ENCODE peak calls at places on chromosomes 12 and 14, in eight cellular contexts. V, U, O, B, H, Z, I and W are unnamed samples.

GRCh38 chr12:94460594-94460959 is 910 bp upstream of the CEP83 start:
- DNase-seq in U (no peak), V (no peak), Z (no peak), O (no peak), I (no peak), H (no peak), B (no peak), W (no peak)

GRCh38 chr14:74049886-74050495 is 30.8 kb downstream of the BBOF1 start:
- DNase-seq in V (no peak), B (no peak), Z (no peak), I (no peak), H (no peak), O (no peak), U (no peak), W (no peak)

GRCh38 chr12:3170423-3171194 is 93.4 kb downstream of the TSPAN9 start:
- DNase-seq in O (peak; percentile 61), B (no peak), H (peak; percentile 57), I (no peak), V (no peak), Z (no peak), U (peak; percentile 91), W (peak; percentile 92)

GRCh38 chr12:76010732-76011458 is 20.7 kb downstream of the PHLDA1 start:
- DNase-seq in B (no peak), I (no peak), H (no peak), V (no peak), U (peak; percentile 96), Z (no peak), O (no peak), W (peak; percentile 95)

GRCh38 chr14:73759183-73759713 is 45.1 kb upstream of the PNMA1 start:
- DNase-seq in V (peak; percentile 89), I (peak; percentile 80), U (peak; percentile 72), Z (peak; percentile 87), O (no peak), H (peak; percentile 92), B (peak; percentile 72), W (peak; percentile 66)

GRCh38 chr14:94213021-94213420 is 38.9 kb downstream of the PPP4R4 start:
- DNase-seq in H (no peak), I (no peak), B (no peak), U (no peak), O (peak; percentile 41), V (no peak), Z (no peak), W (peak; percentile 79)

GRCh38 chr14:104544362-104544761 is 35.2 kb upstream of the C14orf180 start:
- DNase-seq in H (peak; percentile 8), V (peak; percentile 13), Z (peak; percentile 2), O (no peak), B (no peak), I (no peak), U (no peak), W (no peak)

GRCh38 chr12:81128930-81129554 is 51.2 kb downstream of the ACSS3 start:
- DNase-seq in B (no peak), O (no peak), I (peak; percentile 26), U (peak; percentile 70), V (no peak), H (no peak), Z (peak; percentile 16), W (peak; percentile 55)

GRCh38 chr12:108325549-108325948 is 13.6 kb downstream of the CMKLR1 start:
- DNase-seq in I (no peak), O (no peak), V (no peak), Z (no peak), B (no peak), U (no peak), H (no peak), W (no peak)

GRCh38 chr12:19234171-19234704 is 104.7 kb downstream of the PLEKHA5 start:
- DNase-seq in H (no peak), B (no peak), I (no peak), V (no peak), U (no peak), Z (no peak), O (no peak), W (peak; percentile 37)

GRCh38 chr14:32703246-32703645 is 235.4 kb upstream of the NPAS3 start:
- DNase-seq in I (no peak), B (no peak), O (no peak), Z (no peak), U (no peak), H (no peak), V (no peak), W (peak; percentile 15)

GRCh38 chr14:20823859-20824258 is 21.2 kb upstream of the RNASE1 start:
- DNase-seq in O (no peak), I (no peak), B (no peak), H (no peak), V (no peak), U (no peak), Z (no peak), W (no peak)

GRCh38 chr14:67765192-67765834 is 51.1 kb downstream of the ZFYVE26 start:
- DNase-seq in I (no peak), O (no peak), V (no peak), H (no peak), U (peak; percentile 57), B (no peak), Z (no peak), W (no peak)

GRCh38 chr14:60188115-60188514 is 22.9 kb upstream of the DHRS7 start:
- DNase-seq in I (no peak), O (no peak), Z (no peak), H (no peak), U (no peak), B (no peak), V (no peak), W (no peak)

GRCh38 chr12:90712671-90713070 is 242.3 kb downstream of the CCER1 start:
- DNase-seq in U (no peak), B (no peak), H (no peak), V (no peak), I (no peak), O (no peak), Z (no peak), W (peak; percentile 4)

GRCh38 chr14:88191605-88192004 is 131.5 kb downstream of the KCNK10 start:
- DNase-seq in V (no peak), B (no peak), O (no peak), Z (no peak), H (no peak), I (no peak), U (no peak), W (no peak)

GRCh38 chr14:90795744-90796143 is 20.5 kb downstream of the TTC7B start:
- DNase-seq in I (no peak), O (peak; percentile 47), V (no peak), U (peak; percentile 75), H (no peak), Z (no peak), B (no peak), W (peak; percentile 87)

GRCh38 chr12:69935651-69936100 is 110.6 kb downstream of the MYRFL start:
- DNase-seq in Z (no peak), I (no peak), V (no peak), O (no peak), H (no peak), U (peak; percentile 76), B (no peak), W (no peak)

GRCh38 chr12:116092776-116093175 is 184.7 kb downstream of the MED13L start:
- DNase-seq in V (no peak), H (no peak), U (no peak), Z (no peak), B (no peak), O (no peak), I (no peak), W (no peak)

GRCh38 chr12:57215668-57216013 is 953 bp upstream of the NXPH4 start:
- DNase-seq in U (no peak), Z (no peak), B (no peak), I (no peak), V (no peak), H (no peak), O (no peak), W (peak; percentile 45)

GRCh38 chr12:39902823-39903222 is 203.1 kb downstream of the SLC2A13 start:
- DNase-seq in H (no peak), I (no peak), U (no peak), O (no peak), V (no peak), Z (no peak), B (no peak), W (no peak)

GRCh38 chr14:22547309-22547947 is 41.6 kb downstream of the DAD1 start:
- DNase-seq in Z (peak; percentile 48), B (no peak), O (no peak), U (no peak), V (no peak), H (no peak), I (no peak), W (no peak)

GRCh38 chr14:61621444-61621843 is 73.9 kb upstream of the HIF1A start:
- DNase-seq in I (no peak), Z (no peak), U (no peak), H (no peak), B (no peak), O (no peak), V (no peak), W (no peak)

GRCh38 chr12:78210894-78211302 is 380.2 kb downstream of the NAV3 start:
- DNase-seq in U (no peak), Z (no peak), O (peak; percentile 93), V (no peak), I (no peak), B (no peak), H (peak; percentile 52), W (peak; percentile 90)

GRCh38 chr12:118694128-118694775 is 287.1 kb upstream of the SRRM4 start:
- DNase-seq in I (no peak), B (no peak), U (peak; percentile 40), Z (no peak), V (no peak), H (no peak), O (no peak), W (no peak)

GRCh38 chr12:129614221-129614885 is 289.5 kb downstream of the TMEM132D start:
- DNase-seq in I (no peak), H (no peak), Z (no peak), V (no peak), U (no peak), O (no peak), B (no peak), W (no peak)

GRCh38 chr12:14896477-14897184 is 11.0 kb upstream of the MGP start:
- DNase-seq in Z (no peak), U (no peak), V (no peak), H (no peak), O (no peak), B (no peak), I (no peak), W (peak; percentile 63)

GRCh38 chr14:23136566-23137133 is 17.6 kb upstream of the CEBPE start:
- DNase-seq in U (peak; percentile 42), B (no peak), I (no peak), H (no peak), O (no peak), V (no peak), Z (no peak), W (no peak)

GRCh38 chr12:32151081-32151480 is 44.4 kb downstream of the BICD1 start:
- DNase-seq in U (no peak), O (no peak), I (no peak), B (no peak), V (no peak), H (no peak), Z (no peak), W (no peak)

GRCh38 chr14:96400495-96400894 is 8.6 kb downstream of the AK7 start:
- DNase-seq in O (no peak), U (no peak), I (no peak), B (no peak), V (no peak), Z (no peak), H (no peak), W (no peak)

GRCh38 chr12:7731499-7731898 is 15.7 kb downstream of the CLEC4C start:
- DNase-seq in B (no peak), O (no peak), U (no peak), V (no peak), H (no peak), Z (no peak), I (no peak), W (no peak)

GRCh38 chr14:89061696-89062095 is 237.2 kb downstream of the TTC8 start:
- DNase-seq in V (no peak), O (no peak), U (peak; percentile 69), Z (no peak), H (no peak), B (no peak), I (no peak), W (peak; percentile 54)